ENCODE peak calls at places on chromosomes 12 and 14, in seven cellular contexts. G is suprapubic skin, L is IMR-90, U is lower leg skin, R is endothelial cell of umbilical vein, W is adrenal gland, I is HCT116. Q is an unnamed sample.

GRCh38 chr12:96274331-96274730 is 80.2 kb downstream of the ELK3 start:
- DNase-seq in U (no peak), R (no peak), G (no peak), I (no peak), L (peak), W (no peak), Q (no peak)

GRCh38 chr12:49358548-49359141 is 8.6 kb upstream of the SPATS2 start:
- DNase-seq in L (peak), G (no peak), U (no peak), R (peak), W (no peak), I (peak), Q (peak)

GRCh38 chr14:42855159-42855558 is 1248.5 kb downstream of the LRFN5 start:
- DNase-seq in R (no peak), W (no peak), G (no peak), L (peak), I (no peak), U (no peak), Q (no peak)

GRCh38 chr12:128570191-128571065 is 253.3 kb downstream of the SLC15A4 start:
- DNase-seq in I (no peak), G (no peak), U (no peak), W (no peak), R (no peak), L (no peak), Q (no peak)

GRCh38 chr14:97687944-97688625 is 890.9 kb downstream of the VRK1 start:
- DNase-seq in L (no peak), R (no peak), W (no peak), G (no peak), I (no peak), U (peak), Q (no peak)

GRCh38 chr12:93894391-93895095 is 217.4 kb downstream of the CRADD start:
- DNase-seq in L (peak), U (peak), G (peak), W (peak), I (no peak), R (no peak), Q (no peak)

GRCh38 chr14:101351146-101351545 is 210.1 kb upstream of the DIO3 start:
- DNase-seq in U (peak), W (no peak), L (no peak), R (no peak), G (peak), I (no peak), Q (no peak)

GRCh38 chr14:105473677-105474477 is 744 bp upstream of the CRIP2 start:
- DNase-seq in G (peak), R (peak), U (peak), L (peak), I (peak), W (peak), Q (peak)

GRCh38 chr12:6069452-6070093 is 54.9 kb downstream of the VWF start:
- DNase-seq in R (no peak), L (peak), I (no peak), U (no peak), W (no peak), G (no peak), Q (peak)

GRCh38 chr12:111789779-111790178 is 23.0 kb downstream of the ALDH2 start:
- DNase-seq in G (no peak), W (no peak), I (no peak), R (no peak), L (no peak), U (no peak), Q (peak)

GRCh38 chr12:106369624-106370346 is 12.2 kb downstream of the POLR3B start:
- DNase-seq in W (no peak), L (peak), U (no peak), R (peak), I (no peak), G (no peak), Q (no peak)

GRCh38 chr12:111780166-111780565 is 13.4 kb downstream of the ALDH2 start:
- DNase-seq in R (no peak), W (no peak), I (no peak), U (no peak), G (no peak), L (no peak), Q (no peak)

GRCh38 chr14:52527052-52527451 is 25.3 kb downstream of the TXNDC16 start:
- DNase-seq in L (no peak), R (no peak), G (no peak), I (no peak), W (no peak), U (no peak), Q (no peak)

DNA sequence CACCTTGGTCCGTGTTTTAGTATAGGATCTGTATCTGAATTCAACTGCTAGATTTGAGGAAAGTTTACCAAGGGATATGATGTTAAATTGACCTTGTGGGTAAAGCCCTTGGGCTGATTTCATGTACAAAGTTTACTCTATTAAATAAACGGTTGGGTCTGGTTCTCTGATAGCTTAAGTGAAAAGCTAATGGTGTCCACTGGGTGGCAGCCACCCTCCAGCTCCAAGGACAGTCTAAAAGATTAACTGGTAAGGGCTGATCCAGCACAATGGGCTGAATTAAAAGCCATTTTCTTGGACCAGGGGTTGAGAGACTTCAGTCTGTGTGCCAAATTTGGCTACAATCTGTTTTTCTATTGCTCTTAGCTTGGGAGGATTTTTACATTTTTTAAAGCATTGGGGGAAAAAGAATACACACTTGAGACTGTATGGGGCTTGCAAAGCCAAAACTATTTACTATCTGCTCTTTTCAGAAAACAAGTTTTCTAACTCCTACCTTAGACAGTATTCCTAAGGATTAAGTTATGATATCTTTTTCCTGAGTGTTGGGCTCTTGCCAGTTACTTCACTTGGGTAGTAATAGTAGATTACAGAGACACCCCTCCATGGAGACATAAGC is 116.5 kb downstream of the GPHN start:
- DNase-seq in G (no peak), L (peak), U (peak), W (peak), I (peak), R (peak), Q (peak)
- TF ChIP-seq POLR2A in G (no peak), L (no peak), U (no peak), W (no peak), I (no peak), R (no peak), Q (no peak)

GRCh38 chr12:109292342-109292711 is 16.8 kb downstream of the FOXN4 start:
- DNase-seq in U (no peak), G (no peak), I (no peak), W (no peak), L (no peak), R (no peak), Q (no peak)
- TF ChIP-seq POLR2A in U (no peak), G (no peak), I (no peak), W (no peak), L (no peak), R (no peak), Q (no peak)

DNA sequence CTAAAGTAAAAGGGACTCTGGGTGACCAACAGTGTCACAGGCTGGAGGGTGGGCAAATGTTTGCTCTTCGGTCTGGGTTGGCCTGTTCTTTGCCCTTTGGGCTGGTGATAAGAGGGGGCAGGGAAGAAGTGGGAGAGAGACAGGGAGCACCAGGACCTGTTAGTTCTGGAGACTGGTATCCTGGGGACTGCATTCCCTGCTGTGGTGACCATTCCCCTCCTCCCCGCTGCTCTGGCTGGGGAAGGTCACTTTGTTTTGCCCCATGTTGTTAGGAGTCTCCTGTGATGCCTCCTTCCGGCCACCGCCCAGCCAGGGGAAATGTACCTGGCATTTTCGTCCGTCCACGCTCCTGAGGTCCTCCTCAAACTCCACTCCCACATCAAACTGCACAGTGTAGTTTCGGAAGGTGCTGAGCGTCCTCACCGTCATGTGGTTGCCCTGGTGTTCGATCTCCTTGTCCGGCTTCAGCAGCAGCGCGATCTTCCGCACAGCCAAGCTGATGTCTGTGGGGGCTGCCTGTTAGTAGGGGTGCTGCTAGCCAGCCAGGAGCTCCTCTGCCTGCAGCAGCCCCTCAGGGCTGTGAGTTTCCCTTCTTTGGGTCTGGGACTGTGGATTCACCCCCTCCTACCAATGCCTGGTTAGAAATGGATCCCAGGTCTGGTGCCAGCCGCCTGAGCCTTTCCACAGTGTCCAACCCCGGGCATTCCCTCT is 618 bp downstream of the RBP5 start:
- DNase-seq in R (no peak), G (no peak), I (no peak), W (no peak), L (no peak), U (no peak), Q (no peak)
- TF ChIP-seq POLR2A in R (no peak), G (no peak), I (no peak), W (no peak), L (no peak), U (no peak), Q (no peak)

DNA sequence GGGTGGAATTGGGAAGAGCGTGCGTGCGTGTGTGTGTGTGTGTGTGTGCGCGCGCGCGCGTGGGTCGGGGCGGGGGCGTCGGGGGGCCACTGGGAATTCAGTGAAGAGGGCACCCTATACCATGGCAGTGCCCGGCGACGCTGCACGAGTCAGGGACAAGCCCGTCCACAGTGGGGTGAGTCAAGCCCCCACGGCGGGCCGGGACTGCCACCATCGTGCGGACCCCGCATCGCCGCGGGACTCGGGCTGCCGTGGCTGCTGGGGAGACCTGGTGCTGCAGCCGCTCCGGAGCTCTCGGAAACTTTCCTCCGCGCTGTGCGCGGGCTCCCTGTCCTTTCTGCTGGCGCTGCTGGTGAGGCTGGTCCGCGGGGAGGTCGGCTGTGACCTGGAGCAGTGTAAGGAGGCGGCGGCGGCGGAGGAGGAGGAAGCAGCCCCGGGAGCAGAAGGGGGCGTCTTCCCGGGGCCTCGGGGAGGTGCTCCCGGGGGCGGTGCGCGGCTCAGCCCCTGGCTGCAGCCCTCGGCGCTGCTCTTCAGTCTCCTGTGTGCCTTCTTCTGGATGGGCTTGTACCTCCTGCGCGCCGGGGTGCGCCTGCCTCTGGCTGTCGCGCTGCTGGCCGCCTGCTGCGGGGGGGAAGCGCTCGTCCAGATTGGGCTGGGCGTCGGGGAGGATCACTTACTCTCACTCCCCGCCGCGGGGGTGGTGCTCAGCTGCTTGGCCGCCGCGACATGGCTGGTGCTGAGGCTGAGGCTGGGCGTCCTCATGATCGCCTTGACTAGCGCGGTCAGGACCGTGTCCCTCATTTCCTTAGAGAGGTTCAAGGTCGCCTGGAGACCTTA is 1.0 kb downstream of the PDE3A start:
- DNase-seq in I (no peak), L (peak), G (peak), U (peak), R (peak), W (peak), Q (peak)
- TF ChIP-seq POLR2A in I (no peak), L (no peak), G (no peak), U (no peak), R (peak), W (no peak), Q (no peak)

GRCh38 chr12:32399045-32399372 is 349 bp upstream of the FGD4 start:
- DNase-seq in U (no peak), L (no peak), W (no peak), G (no peak), R (peak), I (no peak), Q (no peak)

GRCh38 chr12:32399373-32400113 is at the start of gene FGD4:
- DNase-seq in U (peak), I (peak), W (peak), R (peak), G (peak), L (peak), Q (peak)

GRCh38 chr12:32400866-32401265 is 1.5 kb downstream of the FGD4 start:
- DNase-seq in W (no peak), I (no peak), U (no peak), R (peak), L (no peak), G (no peak), Q (no peak)

GRCh38 chr12:32402170-32402569 is 2.8 kb downstream of the FGD4 start:
- DNase-seq in U (no peak), I (no peak), W (no peak), G (no peak), L (no peak), R (no peak), Q (no peak)

DNA sequence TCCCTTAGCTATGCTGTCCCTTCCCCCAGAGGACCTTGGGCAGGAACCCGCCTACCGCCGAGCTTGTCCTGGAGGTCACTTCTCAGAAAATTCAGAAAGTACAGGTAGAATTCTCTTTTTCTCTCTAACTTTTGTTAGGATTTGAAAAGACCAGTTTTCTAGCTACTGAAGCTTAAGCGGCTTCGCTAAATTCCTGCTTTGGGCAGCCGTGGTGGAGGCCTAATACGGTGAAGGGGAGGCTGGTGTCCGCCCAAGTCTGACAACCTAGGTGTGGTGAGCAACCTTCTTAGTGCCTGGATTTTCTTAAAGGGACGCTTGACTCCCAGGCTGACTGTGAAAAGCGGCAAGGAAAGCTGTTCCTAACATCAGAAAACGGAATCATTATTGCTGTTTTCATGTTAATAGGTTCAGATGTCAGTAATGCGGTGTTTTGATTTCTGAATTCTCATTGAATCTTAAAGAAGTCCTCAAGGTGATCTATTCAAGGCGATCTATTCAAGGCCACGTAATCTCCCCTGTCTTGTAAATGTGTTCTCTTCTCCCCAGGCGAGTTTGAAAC is 835 bp downstream of the FGD4 start:
- DNase-seq in W (no peak), G (no peak), U (no peak), L (no peak), R (peak), I (peak), Q (no peak)
- TF ChIP-seq POLR2A in W (no peak), G (no peak), U (no peak), L (no peak), R (no peak), I (no peak), Q (no peak)

DNA sequence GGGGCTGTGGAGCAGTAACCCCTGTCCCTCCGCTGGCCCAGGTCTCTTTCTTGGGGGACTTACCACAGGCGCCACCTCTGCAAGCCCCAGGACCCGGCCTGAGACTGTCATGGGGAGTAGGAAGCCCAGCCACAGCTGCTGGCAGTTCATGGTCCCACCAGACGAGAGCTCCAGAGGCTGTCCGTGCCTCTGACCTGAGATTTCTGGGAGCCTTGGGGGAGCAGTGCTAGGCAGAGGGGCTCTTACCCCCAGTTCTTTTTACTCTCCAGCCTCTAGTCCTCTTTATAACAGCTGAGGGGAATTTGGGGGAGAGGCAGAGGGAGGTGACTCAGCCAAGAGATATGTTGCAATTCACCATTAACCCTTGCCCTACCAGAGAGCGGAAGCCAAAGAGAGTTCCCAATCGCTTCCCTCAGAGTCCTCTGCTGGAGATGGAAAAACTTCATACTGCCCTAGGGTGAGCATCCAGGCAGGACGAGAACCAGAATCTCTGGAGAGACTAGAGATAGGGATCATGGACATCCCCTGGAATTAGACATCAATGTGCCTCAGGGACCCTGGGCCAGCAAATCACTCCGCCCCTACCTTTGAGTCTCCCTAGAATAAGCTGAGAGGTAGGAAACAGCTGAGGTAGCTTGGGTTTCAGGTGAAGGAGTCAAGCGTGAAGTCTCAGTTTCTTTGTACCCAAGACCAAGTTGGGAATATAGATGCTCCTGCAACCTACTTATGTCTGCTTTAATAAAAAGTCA is at the start of gene MMP19:
- DNase-seq in R (no peak), G (peak), U (no peak), W (no peak), L (peak), I (no peak), Q (no peak)
- TF ChIP-seq POLR2A in R (no peak), G (peak), U (no peak), W (no peak), L (peak), I (no peak), Q (no peak)

GRCh38 chr12:89353823-89354629 is 1.7 kb upstream of the DUSP6 start:
- DNase-seq in U (peak), W (peak), L (peak), G (peak), R (peak), I (peak), Q (peak)
- TF ChIP-seq POLR2A in U (peak), W (no peak), L (peak), G (no peak), R (peak), I (peak), Q (no peak)

GRCh38 chr12:103301642-103302620 is 193.8 kb downstream of the C12orf42 start:
- DNase-seq in W (no peak), U (no peak), L (no peak), G (no peak), R (no peak), I (no peak), Q (no peak)
- TF ChIP-seq POLR2A in W (no peak), U (no peak), L (no peak), G (no peak), R (no peak), I (no peak), Q (no peak)

GRCh38 chr12:66132408-66132807 is 1.9 kb upstream of the LLPH start:
- DNase-seq in I (peak), W (no peak), G (no peak), U (no peak), R (peak), L (peak), Q (no peak)

GRCh38 chr12:66131067-66131688 is 628 bp upstream of the LLPH start:
- DNase-seq in R (peak), I (no peak), U (no peak), W (no peak), G (no peak), L (no peak), Q (no peak)

GRCh38 chr12:66129934-66130266 is 650 bp downstream of the LLPH start:
- DNase-seq in W (no peak), I (no peak), R (no peak), U (no peak), L (no peak), G (no peak), Q (no peak)

GRCh38 chr12:66127695-66128094 is 2.9 kb downstream of the LLPH start:
- DNase-seq in U (no peak), R (no peak), W (peak), L (peak), I (no peak), G (no peak), Q (peak)

GRCh38 chr12:66130267-66131066 is at the start of gene LLPH:
- DNase-seq in W (peak), L (peak), I (peak), U (peak), G (peak), R (peak), Q (peak)
- TF ChIP-seq POLR2A in W (peak), L (peak), I (peak), U (peak), G (no peak), R (peak), Q (peak)